ENCODE peak calls at places on chromosomes 11 and 22, in six cellular contexts. L, K, C, S, H and R are unnamed samples.

GRCh38 chr11:82988936-82989627 is 82.6 kb downstream of the RAB30 start:
- DNase-seq in L (no peak), C (no peak), H (no peak), K (no peak), S (no peak), R (no peak)

GRCh38 chr22:35355744-35356420 is 25.0 kb upstream of the HMOX1 start:
- DNase-seq in H (no peak), S (peak), L (no peak), C (no peak), K (no peak), R (no peak)

GRCh38 chr11:130379276-130379675 is 49.1 kb downstream of the ADAMTS8 start:
- DNase-seq in S (no peak), L (no peak), H (no peak), C (no peak), K (no peak), R (no peak)

GRCh38 chr11:13284776-13285588 is 7.4 kb downstream of the BMAL1 start:
- DNase-seq in H (no peak), C (no peak), S (no peak), K (peak), L (peak), R (no peak)

GRCh38 chr11:73295259-73295995 is 12.6 kb upstream of the ARHGEF17 start:
- DNase-seq in H (peak), S (peak), C (peak), K (peak), L (peak), R (peak)

GRCh38 chr11:73372371-73372993 is 3.7 kb upstream of the RELT start:
- DNase-seq in K (no peak), L (no peak), H (no peak), S (peak), C (peak), R (no peak)

GRCh38 chr11:125842319-125842948 is 9.3 kb downstream of the PATE4 start:
- DNase-seq in C (no peak), S (no peak), K (no peak), L (no peak), H (no peak), R (no peak)

GRCh38 chr22:23787910-23788309 is 1.1 kb downstream of the SMARCB1 start:
- DNase-seq in H (no peak), C (no peak), S (no peak), K (no peak), L (no peak), R (no peak)

GRCh38 chr11:23555085-23555484 is 694.8 kb upstream of the CCDC179 start:
- DNase-seq in L (no peak), H (no peak), C (peak), S (peak), K (no peak), R (no peak)

GRCh38 chr22:30891781-30892180 is 76.8 kb downstream of the MORC2 start:
- DNase-seq in S (no peak), H (no peak), K (no peak), L (no peak), C (no peak), R (peak)

GRCh38 chr11:112173152-112173551 is 2.2 kb upstream of the BCO2 start:
- DNase-seq in S (peak), K (no peak), L (no peak), H (no peak), C (no peak), R (no peak)

GRCh38 chr11:67436459-67437081 is 912 bp downstream of the PTPRCAP start:
- DNase-seq in C (no peak), H (no peak), L (peak), K (peak), S (no peak), R (peak)

GRCh38 chr22:50305658-50306566 is 1.5 kb downstream of the PLXNB2 start:
- DNase-seq in C (peak), K (no peak), H (peak), L (no peak), S (peak), R (no peak)

GRCh38 chr22:48849963-48850657 is 977.6 kb downstream of the BRD1 start:
- DNase-seq in K (no peak), S (no peak), C (no peak), L (no peak), H (no peak), R (no peak)

GRCh38 chr11:6523253-6523652 is 26.2 kb downstream of the DNHD1 start:
- DNase-seq in H (no peak), S (peak), L (no peak), C (peak), K (no peak), R (no peak)

GRCh38 chr22:44329179-44329796 is 16.5 kb upstream of the SHISAL1 start:
- DNase-seq in K (peak), H (no peak), S (no peak), C (peak), L (peak), R (peak)

GRCh38 chr11:103325686-103326069 is 216.5 kb downstream of the DYNC2H1 start:
- DNase-seq in L (no peak), S (no peak), H (no peak), K (peak), C (no peak), R (no peak)